ENCODE peak calls at places on chromosome 4, in ten cellular contexts. K is mesenchymal stem cell, F is H1, A is ascending aorta, D is SK-N-SH, J is IMR-90, B is lower lobe of right lung, Y is ovary, S is tibial artery, I is WERI-Rb-1. C is an unnamed sample.

GRCh38 chr4:186169333-186169941 is 21.9 kb upstream of the CYP4V2 start:
- DNase-seq in K (no peak), J (no peak), F (no peak), I (no peak), A (no peak), B (no peak), S (no peak), D (no peak), Y (no peak), C (no peak)

GRCh38 chr4:13902141-13902540 is 274.6 kb upstream of the BOD1L1 start:
- DNase-seq in D (no peak), Y (no peak), S (no peak), A (no peak), I (no peak), K (peak; percentile 28), B (no peak), F (no peak), J (peak; percentile 43), C (no peak)

GRCh38 chr4:48780867-48781219 is 764 bp upstream of the FRYL start:
- DNase-seq in Y (no peak), I (no peak), D (peak; percentile 9), B (no peak), A (peak; percentile 72), S (no peak), K (no peak), J (peak; percentile 43), F (no peak), C (no peak)

GRCh38 chr4:128737098-128737513 is 72.4 kb upstream of the JADE1 start:
- DNase-seq in K (no peak), J (no peak), A (no peak), I (no peak), B (no peak), S (no peak), F (no peak), Y (no peak), D (no peak), C (no peak)

GRCh38 chr4:33160126-33160525 is 2440.0 kb downstream of the PCDH7 start:
- DNase-seq in A (no peak), S (no peak), B (no peak), I (peak; percentile 17), K (peak; percentile 22), D (no peak), Y (no peak), J (peak; percentile 1), F (no peak), C (no peak)

GRCh38 chr4:3517731-3518510 is 14.3 kb downstream of the LRPAP1 start:
- DNase-seq in Y (peak; percentile 31), I (no peak), A (no peak), J (no peak), K (no peak), F (no peak), B (peak; percentile 45), S (peak; percentile 63), D (no peak), C (no peak)

GRCh38 chr4:137310593-137311490 is 221.5 kb downstream of the PCDH18 start:
- DNase-seq in Y (no peak), A (no peak), J (peak; percentile 91), D (peak; percentile 3), K (peak; percentile 67), I (no peak), B (no peak), S (no peak), F (no peak), C (peak; percentile 41)

GRCh38 chr4:10098770-10099139 is 17.8 kb downstream of the WDR1 start:
- DNase-seq in B (no peak), S (no peak), D (no peak), J (peak; percentile 80), I (no peak), Y (no peak), A (no peak), K (peak; percentile 74), F (no peak), C (no peak)

GRCh38 chr4:123788577-123788976 is 392.0 kb downstream of the SPRY1 start:
- DNase-seq in Y (no peak), F (no peak), B (no peak), D (no peak), K (peak; percentile 31), S (no peak), A (no peak), I (no peak), J (peak; percentile 67), C (no peak)

GRCh38 chr4:171601091-171601490 is 212.1 kb upstream of the GALNTL6 start:
- DNase-seq in Y (no peak), B (no peak), A (no peak), J (no peak), F (no peak), I (peak; percentile 71), D (no peak), K (no peak), S (no peak), C (no peak)

GRCh38 chr4:174156239-174156826 is 127.1 kb downstream of the FBXO8 start:
- DNase-seq in S (no peak), F (no peak), Y (no peak), A (no peak), B (no peak), D (peak; percentile 27), I (no peak), J (peak; percentile 38), K (peak; percentile 77), C (no peak)

GRCh38 chr4:44806076-44806475 is 79.7 kb upstream of the GNPDA2 start:
- DNase-seq in F (no peak), A (no peak), K (no peak), S (no peak), B (no peak), D (no peak), J (no peak), I (no peak), Y (no peak), C (no peak)

GRCh38 chr4:123406862-123407261 is 10.3 kb downstream of the SPRY1 start:
- DNase-seq in F (no peak), B (no peak), A (no peak), K (no peak), D (no peak), I (peak; percentile 55), J (no peak), Y (no peak), S (no peak), C (no peak)

GRCh38 chr4:150323551-150324325 is 245.5 kb downstream of the DCLK2 start:
- DNase-seq in I (peak; percentile 40), Y (no peak), K (peak; percentile 33), A (no peak), F (no peak), D (no peak), S (no peak), J (peak; percentile 49), B (no peak), C (no peak)

DNA sequence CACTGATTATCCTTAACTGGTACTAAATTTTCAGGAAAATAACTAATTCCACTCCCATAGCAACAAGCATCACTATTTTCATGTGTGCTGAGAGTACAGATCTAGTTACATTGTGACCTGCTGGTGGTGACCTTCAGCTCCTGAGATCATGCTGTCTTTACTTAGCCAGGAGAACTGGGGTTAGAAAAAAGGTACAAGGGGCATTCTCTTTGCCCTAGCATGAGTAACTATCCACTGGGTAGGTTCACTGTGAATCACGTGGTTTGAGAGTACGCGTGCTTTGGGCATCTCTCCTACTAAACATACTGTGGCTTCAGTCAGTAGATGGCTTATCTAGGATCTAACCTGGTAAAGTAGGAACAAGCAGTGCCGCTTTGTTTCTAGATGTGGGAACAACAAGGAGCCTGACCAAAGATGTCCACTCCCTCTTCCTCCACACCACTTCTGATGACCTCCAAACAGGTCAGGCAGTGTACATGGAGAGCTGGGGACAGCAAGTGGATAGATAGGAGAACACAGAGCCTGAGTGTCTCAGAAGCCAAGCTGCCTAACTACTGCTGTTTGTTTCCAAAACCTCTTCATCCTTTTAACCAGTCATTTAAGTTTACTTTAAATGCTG is 90.2 kb downstream of the CBR4 start:
- DNase-seq in D (no peak), I (no peak), K (no peak), A (no peak), B (no peak), J (no peak), F (no peak), Y (no peak), S (no peak), C (no peak)
- H3K27ac ChIP-seq in D (peak overlapping the region; percentile 97), I (no peak overlapping the region), K (no peak overlapping the region), A (peak overlapping the region; percentile 28), B (no peak overlapping the region), J (peak overlapping the region; percentile 9), F (peak overlapping the region; percentile 20), Y (no peak overlapping the region), S (peak overlapping the region; percentile 31), C (no peak overlapping the region)

DNA sequence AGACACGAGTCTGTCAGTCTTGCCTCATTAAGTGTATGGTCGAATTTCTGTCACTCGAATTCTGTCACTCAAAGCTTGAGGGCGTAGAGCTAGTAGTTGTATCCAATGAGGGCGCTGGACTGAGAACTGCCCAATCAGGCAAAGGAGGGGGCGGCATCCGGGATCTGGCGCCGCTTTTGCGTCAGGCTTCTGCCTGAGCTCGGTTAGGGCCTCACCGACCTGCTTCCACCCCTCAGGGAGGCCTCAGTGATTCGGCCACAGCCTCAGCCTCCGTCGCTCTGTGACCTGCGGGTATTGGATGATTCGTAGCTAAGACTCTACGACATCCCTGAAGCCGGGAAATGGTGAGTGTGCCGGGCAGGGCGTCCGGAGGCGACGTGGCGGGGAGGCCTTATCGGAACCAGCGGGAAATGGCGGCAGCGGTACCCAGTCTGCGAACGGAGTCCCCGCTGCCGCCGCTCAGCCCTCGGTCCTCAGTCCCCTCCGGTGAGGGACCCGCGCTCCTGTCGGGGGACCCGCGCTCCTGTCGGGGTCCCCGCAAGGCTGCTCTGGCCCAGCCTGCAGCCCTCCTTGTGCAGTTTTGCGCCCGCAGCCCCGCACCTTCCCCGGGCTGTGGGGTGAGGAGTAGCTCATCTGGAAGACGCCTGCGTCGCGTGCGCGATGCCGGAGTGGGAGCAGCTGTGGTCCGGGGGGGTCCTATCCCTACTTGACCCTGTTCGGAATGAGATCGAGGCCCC is 88.3 kb downstream of the ZNF718 start:
- DNase-seq in K (peak; percentile 89), D (peak; percentile 90), F (no peak), B (peak; percentile 61), A (peak; percentile 79), I (peak; percentile 94), Y (peak; percentile 76), J (peak; percentile 71), S (peak; percentile 91), C (peak; percentile 30)
- H3K9me3 ChIP-seq in K (peaks cover 58% of the 10 kb centered on the region), D (no peaks in the 10 kb centered on the region), F (no peaks in the 10 kb centered on the region), B (peaks cover 4% of the 10 kb centered on the region), A (no peaks in the 10 kb centered on the region), I (peaks cover 7% of the 10 kb centered on the region), Y (no peaks in the 10 kb centered on the region), J (peaks cover 34% of the 10 kb centered on the region), S (no peaks in the 10 kb centered on the region), C (peaks cover 40% of the 10 kb centered on the region)

GRCh38 chr4:175807596-175807995 is 4.5 kb downstream of the GPM6A start:
- DNase-seq in A (no peak), S (no peak), K (no peak), I (no peak), F (no peak), Y (no peak), B (no peak), D (no peak), J (no peak), C (no peak)
- H3K4me3 ChIP-seq in A (no peak overlapping the region), S (no peak overlapping the region), K (no peak overlapping the region), I (no peak overlapping the region), F (no peak overlapping the region), Y (no peak overlapping the region), B (no peak overlapping the region), D (no peak overlapping the region), J (no peak overlapping the region), C (no peak overlapping the region)

DNA sequence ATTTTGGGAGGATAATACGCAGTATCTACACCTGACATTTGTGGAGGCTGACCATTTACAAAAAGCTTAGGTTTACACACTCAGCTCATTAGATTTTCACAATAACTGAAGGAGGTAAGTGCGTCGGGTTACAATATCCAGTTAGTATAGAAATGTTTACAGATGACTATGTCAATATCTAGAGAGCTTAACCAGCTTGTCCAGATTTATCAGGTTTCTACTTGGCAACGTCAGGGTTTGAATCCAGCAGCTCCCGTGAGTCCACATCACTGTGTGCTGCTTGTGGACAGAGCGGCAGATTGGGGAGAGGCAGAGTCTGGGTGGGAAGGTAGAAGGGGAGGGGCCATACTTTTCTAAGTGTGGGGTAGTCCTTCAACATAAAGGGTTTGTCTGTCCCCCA is 28.3 kb downstream of the ARHGAP10 start:
- DNase-seq in J (no peak), D (no peak), F (no peak), B (no peak), I (no peak), K (no peak), A (no peak), S (no peak), Y (no peak), C (no peak)
- H3K27ac ChIP-seq in J (no peak overlapping the region), D (no peak overlapping the region), F (no peak overlapping the region), B (no peak overlapping the region), I (no peak overlapping the region), K (no peak overlapping the region), A (peak overlapping the region; percentile 60), S (peak overlapping the region; percentile 6), Y (peak overlapping the region; percentile 14), C (no peak overlapping the region)